ENCODE peak calls at places on chromosomes 11 and 22, in ten cellular contexts. One of them, this sample, is unnamed.

GRCh38 chr11:2927851-2928604 is 1.2 kb downstream of the PHLDA2 start:
- DNase-seq in CD8-positive, alpha-beta T cell: no peak
- DNase-seq in amniotic stem cell: no peak
- DNase-seq in choroid plexus epithelial cell: peak; percentile 56
- DNase-seq in Caki2: peak; percentile 50
- DNase-seq in T-helper 2 cell: no peak
- DNase-seq in PC-3: peak; percentile 41
- DNase-seq in skeletal muscle cell: no peak
- DNase-seq in activated effector memory CD4-positive, alpha-beta T cell treated with anti-CD3 and anti-CD28 coated beads, Interleukin-2, amount 50 U/mL, for 16 hours: no peak
- DNase-seq in AG04449: no peak
- DNase-seq in this sample: no peak

GRCh38 chr11:42819126-42819525 is 492.7 kb upstream of the API5 start:
- DNase-seq in CD8-positive, alpha-beta T cell: no peak
- DNase-seq in amniotic stem cell: no peak
- DNase-seq in choroid plexus epithelial cell: no peak
- DNase-seq in Caki2: no peak
- DNase-seq in T-helper 2 cell: no peak
- DNase-seq in PC-3: no peak
- DNase-seq in skeletal muscle cell: no peak
- DNase-seq in activated effector memory CD4-positive, alpha-beta T cell treated with anti-CD3 and anti-CD28 coated beads, Interleukin-2, amount 50 U/mL, for 16 hours: no peak
- DNase-seq in AG04449: no peak
- DNase-seq in this sample: no peak

GRCh38 chr11:61556621-61557020 is 24.3 kb downstream of the SYT7 start:
- DNase-seq in CD8-positive, alpha-beta T cell: no peak
- DNase-seq in amniotic stem cell: no peak
- DNase-seq in choroid plexus epithelial cell: no peak
- DNase-seq in Caki2: no peak
- DNase-seq in T-helper 2 cell: no peak
- DNase-seq in PC-3: no peak
- DNase-seq in skeletal muscle cell: no peak
- DNase-seq in activated effector memory CD4-positive, alpha-beta T cell treated with anti-CD3 and anti-CD28 coated beads, Interleukin-2, amount 50 U/mL, for 16 hours: no peak
- DNase-seq in AG04449: no peak
- DNase-seq in this sample: no peak

GRCh38 chr22:49996532-49997220 is 15.9 kb downstream of the IL17REL start:
- DNase-seq in CD8-positive, alpha-beta T cell: no peak
- DNase-seq in amniotic stem cell: no peak
- DNase-seq in choroid plexus epithelial cell: no peak
- DNase-seq in Caki2: no peak
- DNase-seq in T-helper 2 cell: no peak
- DNase-seq in PC-3: no peak
- DNase-seq in skeletal muscle cell: no peak
- DNase-seq in activated effector memory CD4-positive, alpha-beta T cell treated with anti-CD3 and anti-CD28 coated beads, Interleukin-2, amount 50 U/mL, for 16 hours: peak; percentile 56
- DNase-seq in AG04449: no peak
- DNase-seq in this sample: no peak

GRCh38 chr22:46021577-46021976 is 44.6 kb upstream of the WNT7B start:
- DNase-seq in CD8-positive, alpha-beta T cell: no peak
- DNase-seq in amniotic stem cell: no peak
- DNase-seq in choroid plexus epithelial cell: no peak
- DNase-seq in Caki2: no peak
- DNase-seq in T-helper 2 cell: no peak
- DNase-seq in PC-3: no peak
- DNase-seq in skeletal muscle cell: no peak
- DNase-seq in activated effector memory CD4-positive, alpha-beta T cell treated with anti-CD3 and anti-CD28 coated beads, Interleukin-2, amount 50 U/mL, for 16 hours: peak; percentile 43
- DNase-seq in AG04449: no peak
- DNase-seq in this sample: no peak

GRCh38 chr11:120912504-120912903 is 111.4 kb upstream of the TBCEL start:
- DNase-seq in CD8-positive, alpha-beta T cell: no peak
- DNase-seq in amniotic stem cell: no peak
- DNase-seq in choroid plexus epithelial cell: peak; percentile 77
- DNase-seq in Caki2: no peak
- DNase-seq in T-helper 2 cell: no peak
- DNase-seq in PC-3: peak; percentile 60
- DNase-seq in skeletal muscle cell: peak; percentile 5
- DNase-seq in activated effector memory CD4-positive, alpha-beta T cell treated with anti-CD3 and anti-CD28 coated beads, Interleukin-2, amount 50 U/mL, for 16 hours: no peak
- DNase-seq in AG04449: peak; percentile 21
- DNase-seq in this sample: no peak

GRCh38 chr11:111776398-111777093 is 10.4 kb upstream of the PPP2R1B start:
- DNase-seq in CD8-positive, alpha-beta T cell: no peak
- DNase-seq in amniotic stem cell: no peak
- DNase-seq in choroid plexus epithelial cell: no peak
- DNase-seq in Caki2: no peak
- DNase-seq in T-helper 2 cell: no peak
- DNase-seq in PC-3: no peak
- DNase-seq in skeletal muscle cell: no peak
- DNase-seq in activated effector memory CD4-positive, alpha-beta T cell treated with anti-CD3 and anti-CD28 coated beads, Interleukin-2, amount 50 U/mL, for 16 hours: no peak
- DNase-seq in AG04449: no peak
- DNase-seq in this sample: no peak

GRCh38 chr11:103652013-103652412 is 384.4 kb upstream of the DDI1 start:
- DNase-seq in CD8-positive, alpha-beta T cell: no peak
- DNase-seq in amniotic stem cell: no peak
- DNase-seq in choroid plexus epithelial cell: no peak
- DNase-seq in Caki2: peak; percentile 54
- DNase-seq in T-helper 2 cell: no peak
- DNase-seq in PC-3: peak; percentile 52
- DNase-seq in skeletal muscle cell: no peak
- DNase-seq in activated effector memory CD4-positive, alpha-beta T cell treated with anti-CD3 and anti-CD28 coated beads, Interleukin-2, amount 50 U/mL, for 16 hours: no peak
- DNase-seq in AG04449: peak; percentile 17
- DNase-seq in this sample: no peak

GRCh38 chr11:126592496-126593410 is 237.3 kb downstream of the ST3GAL4 start:
- DNase-seq in CD8-positive, alpha-beta T cell: no peak
- DNase-seq in amniotic stem cell: no peak
- DNase-seq in choroid plexus epithelial cell: no peak
- DNase-seq in Caki2: no peak
- DNase-seq in T-helper 2 cell: no peak
- DNase-seq in PC-3: no peak
- DNase-seq in skeletal muscle cell: no peak
- DNase-seq in activated effector memory CD4-positive, alpha-beta T cell treated with anti-CD3 and anti-CD28 coated beads, Interleukin-2, amount 50 U/mL, for 16 hours: no peak
- DNase-seq in AG04449: no peak
- DNase-seq in this sample: no peak

GRCh38 chr11:35893796-35894475 is 49.9 kb upstream of the LDLRAD3 start:
- DNase-seq in CD8-positive, alpha-beta T cell: no peak
- DNase-seq in amniotic stem cell: no peak
- DNase-seq in choroid plexus epithelial cell: peak; percentile 21
- DNase-seq in Caki2: no peak
- DNase-seq in T-helper 2 cell: no peak
- DNase-seq in PC-3: peak; percentile 95
- DNase-seq in skeletal muscle cell: peak; percentile 67
- DNase-seq in activated effector memory CD4-positive, alpha-beta T cell treated with anti-CD3 and anti-CD28 coated beads, Interleukin-2, amount 50 U/mL, for 16 hours: no peak
- DNase-seq in AG04449: no peak
- DNase-seq in this sample: no peak

GRCh38 chr22:39289445-39290247 is 29.8 kb downstream of the RPL3 start:
- DNase-seq in CD8-positive, alpha-beta T cell: no peak
- DNase-seq in amniotic stem cell: no peak
- DNase-seq in choroid plexus epithelial cell: no peak
- DNase-seq in Caki2: peak; percentile 87
- DNase-seq in T-helper 2 cell: no peak
- DNase-seq in PC-3: no peak
- DNase-seq in skeletal muscle cell: no peak
- DNase-seq in activated effector memory CD4-positive, alpha-beta T cell treated with anti-CD3 and anti-CD28 coated beads, Interleukin-2, amount 50 U/mL, for 16 hours: no peak
- DNase-seq in AG04449: no peak
- DNase-seq in this sample: no peak

GRCh38 chr11:35265755-35266454 is 126.9 kb downstream of the CD44 start:
- DNase-seq in CD8-positive, alpha-beta T cell: no peak
- DNase-seq in amniotic stem cell: no peak
- DNase-seq in choroid plexus epithelial cell: no peak
- DNase-seq in Caki2: no peak
- DNase-seq in T-helper 2 cell: no peak
- DNase-seq in PC-3: no peak
- DNase-seq in skeletal muscle cell: no peak
- DNase-seq in activated effector memory CD4-positive, alpha-beta T cell treated with anti-CD3 and anti-CD28 coated beads, Interleukin-2, amount 50 U/mL, for 16 hours: no peak
- DNase-seq in AG04449: no peak
- DNase-seq in this sample: no peak

GRCh38 chr11:70663815-70664214 is 265.5 kb downstream of the CTTN start:
- DNase-seq in CD8-positive, alpha-beta T cell: no peak
- DNase-seq in amniotic stem cell: no peak
- DNase-seq in choroid plexus epithelial cell: no peak
- DNase-seq in Caki2: no peak
- DNase-seq in T-helper 2 cell: no peak
- DNase-seq in PC-3: no peak
- DNase-seq in skeletal muscle cell: no peak
- DNase-seq in activated effector memory CD4-positive, alpha-beta T cell treated with anti-CD3 and anti-CD28 coated beads, Interleukin-2, amount 50 U/mL, for 16 hours: no peak
- DNase-seq in AG04449: no peak
- DNase-seq in this sample: no peak

GRCh38 chr22:23685205-23685784 is 5.5 kb upstream of the RGL4 start:
- DNase-seq in CD8-positive, alpha-beta T cell: no peak
- DNase-seq in amniotic stem cell: no peak
- DNase-seq in choroid plexus epithelial cell: peak; percentile 35
- DNase-seq in Caki2: peak; percentile 21
- DNase-seq in T-helper 2 cell: no peak
- DNase-seq in PC-3: no peak
- DNase-seq in skeletal muscle cell: no peak
- DNase-seq in activated effector memory CD4-positive, alpha-beta T cell treated with anti-CD3 and anti-CD28 coated beads, Interleukin-2, amount 50 U/mL, for 16 hours: peak; percentile 47
- DNase-seq in AG04449: no peak
- DNase-seq in this sample: no peak

GRCh38 chr11:125968363-125968762 is 22.5 kb downstream of the VSIG10L2 start:
- DNase-seq in CD8-positive, alpha-beta T cell: no peak
- DNase-seq in amniotic stem cell: no peak
- DNase-seq in choroid plexus epithelial cell: no peak
- DNase-seq in Caki2: no peak
- DNase-seq in T-helper 2 cell: no peak
- DNase-seq in PC-3: no peak
- DNase-seq in skeletal muscle cell: no peak
- DNase-seq in activated effector memory CD4-positive, alpha-beta T cell treated with anti-CD3 and anti-CD28 coated beads, Interleukin-2, amount 50 U/mL, for 16 hours: no peak
- DNase-seq in AG04449: no peak
- DNase-seq in this sample: no peak

GRCh38 chr22:36383110-36383581 is 4.6 kb downstream of the MYH9 start:
- DNase-seq in CD8-positive, alpha-beta T cell: peak; percentile 65
- DNase-seq in amniotic stem cell: no peak
- DNase-seq in choroid plexus epithelial cell: peak; percentile 95
- DNase-seq in Caki2: peak; percentile 82
- DNase-seq in T-helper 2 cell: peak; percentile 80
- DNase-seq in PC-3: peak; percentile 87
- DNase-seq in skeletal muscle cell: no peak
- DNase-seq in activated effector memory CD4-positive, alpha-beta T cell treated with anti-CD3 and anti-CD28 coated beads, Interleukin-2, amount 50 U/mL, for 16 hours: peak; percentile 82
- DNase-seq in AG04449: no peak
- DNase-seq in this sample: peak; percentile 25

GRCh38 chr11:120216426-120217102 is 5.7 kb downstream of the OAF start:
- DNase-seq in CD8-positive, alpha-beta T cell: no peak
- DNase-seq in amniotic stem cell: no peak
- DNase-seq in choroid plexus epithelial cell: no peak
- DNase-seq in Caki2: no peak
- DNase-seq in T-helper 2 cell: no peak
- DNase-seq in PC-3: no peak
- DNase-seq in skeletal muscle cell: no peak
- DNase-seq in activated effector memory CD4-positive, alpha-beta T cell treated with anti-CD3 and anti-CD28 coated beads, Interleukin-2, amount 50 U/mL, for 16 hours: no peak
- DNase-seq in AG04449: no peak
- DNase-seq in this sample: no peak

GRCh38 chr11:12445001-12445400 is 67.6 kb downstream of the PARVA start:
- DNase-seq in CD8-positive, alpha-beta T cell: no peak
- DNase-seq in amniotic stem cell: no peak
- DNase-seq in choroid plexus epithelial cell: no peak
- DNase-seq in Caki2: no peak
- DNase-seq in T-helper 2 cell: no peak
- DNase-seq in PC-3: no peak
- DNase-seq in skeletal muscle cell: no peak
- DNase-seq in activated effector memory CD4-positive, alpha-beta T cell treated with anti-CD3 and anti-CD28 coated beads, Interleukin-2, amount 50 U/mL, for 16 hours: no peak
- DNase-seq in AG04449: no peak
- DNase-seq in this sample: no peak